ENCODE peak calls at places on chromosomes 4 and X, in six cellular contexts. S is mesenchymal stem cell, L is H9, R is MM.1S, V is SK-N-SH, M is neuronal stem cell. U is an unnamed sample. For H3K9me3, the result is how much of the 10 kb centered on the place peaks cover.

GRCh38 chrX:117752745-117753144 is 363.9 kb downstream of the KLHL13 start:
- DNase-seq in M (no peak), L (no peak), V (no peak), S (no peak), R (no peak), U (no peak)

GRCh38 chrX:68183612-68184214 is 249.6 kb downstream of the OPHN1 start:
- DNase-seq in L (no peak), V (peak), M (no peak), S (peak), R (peak), U (no peak)

GRCh38 chr4:14289708-14290107 is 662.2 kb upstream of the BOD1L1 start:
- DNase-seq in M (no peak), L (no peak), S (no peak), V (no peak), R (no peak), U (peak)

GRCh38 chrX:129108936-129109335 is 414.4 kb downstream of the SMARCA1 start:
- DNase-seq in V (no peak), M (no peak), L (no peak), S (no peak), R (no peak), U (no peak)

GRCh38 chr4:88008624-88009235 is 1.3 kb downstream of the PKD2 start:
- DNase-seq in L (no peak), R (no peak), S (peak), V (peak), M (no peak), U (peak)

GRCh38 chr4:80307183-80307735 is 28.3 kb upstream of the CFAP299 start:
- DNase-seq in S (peak), R (no peak), V (no peak), L (no peak), M (no peak), U (peak)

GRCh38 chr4:15955670-15956069 is 7.3 kb downstream of the FGFBP2 start:
- DNase-seq in V (no peak), R (peak), L (no peak), S (peak), M (no peak), U (no peak)

GRCh38 chrX:139204903-139205667 is 325.5 kb upstream of the F9 start:
- DNase-seq in S (no peak), R (peak), M (no peak), L (peak), V (peak), U (peak)

GRCh38 chr4:58127680-58128079 is 1017.5 kb upstream of the IGFBP7 start:
- DNase-seq in M (no peak), R (no peak), S (no peak), L (no peak), V (no peak), U (no peak)

GRCh38 chrX:69036674-69037573 is 128.3 kb downstream of the PJA1 start:
- DNase-seq in V (no peak), S (no peak), L (no peak), M (no peak), R (no peak), U (no peak)

GRCh38 chrX:53440631-53441517 is 6.7 kb upstream of the HSD17B10 start:
- DNase-seq in R (no peak), S (peak), V (peak), L (peak), M (no peak), U (peak)

GRCh38 chr4:114417214-114417613 is 181.4 kb upstream of the UGT8 start:
- DNase-seq in S (no peak), M (no peak), L (no peak), R (no peak), V (peak), U (no peak)

GRCh38 chrX:18449271-18449670 is 23.9 kb downstream of the CDKL5 start:
- DNase-seq in V (no peak), L (no peak), S (no peak), R (no peak), M (no peak), U (no peak)

GRCh38 chr4:87848622-87849351 is 16.0 kb downstream of the MEPE start:
- DNase-seq in R (peak), V (peak), L (peak), S (peak), M (peak), U (peak)

GRCh38 chrX:154603438-154604430 is 15.3 kb downstream of the CTAG1B start:
- DNase-seq in V (no peak), L (no peak), R (no peak), S (peak), M (no peak), U (peak)

GRCh38 chr4:3285558-3286334 is 7.1 kb upstream of the RGS12 start:
- DNase-seq in V (peak), L (peak), S (peak), R (no peak), M (no peak), U (peak)

GRCh38 chr4:83252782-83253405 is 31.7 kb downstream of the COQ2 start:
- DNase-seq in S (peak), M (peak), R (peak), V (peak), L (peak), U (peak)

GRCh38 chrX:130186645-130187044 is 14.9 kb downstream of the RAB33A start:
- DNase-seq in V (peak), M (no peak), R (no peak), S (no peak), L (no peak), U (no peak)

GRCh38 chr4:172776203-172776896 is 392.3 kb upstream of the GALNT7 start:
- DNase-seq in R (no peak), M (no peak), S (no peak), L (no peak), V (no peak), U (no peak)

GRCh38 chr4:82380344-82380743 is 6.6 kb upstream of the HNRNPD start:
- DNase-seq in S (no peak), L (no peak), R (no peak), M (no peak), V (no peak), U (peak)

GRCh38 chr4:78610546-78611214 is 59.1 kb downstream of the ANXA3 start:
- DNase-seq in S (peak), R (peak), L (no peak), V (no peak), M (no peak), U (no peak)

GRCh38 chrX:83658731-83659130 is 150.6 kb downstream of the POU3F4 start:
- DNase-seq in S (no peak), L (no peak), V (peak), R (peak), M (no peak), U (no peak)

GRCh38 chr4:37666625-37667071 is 19.5 kb downstream of the RELL1 start:
- DNase-seq in L (no peak), V (no peak), S (peak), R (no peak), M (no peak), U (peak)

GRCh38 chrX:107565916-107566602 is 62.3 kb upstream of the PRPS1 start:
- DNase-seq in S (peak), V (peak), R (no peak), M (peak), L (peak), U (peak)

GRCh38 chrX:30308263-30309138 is 689 bp downstream of the NR0B1 start:
- DNase-seq in S (peak), R (no peak), L (peak), V (peak), M (peak), U (no peak)

GRCh38 chrX:16559206-16559619 is 90.7 kb upstream of the S100G start:
- DNase-seq in V (no peak), S (peak), R (no peak), M (no peak), L (no peak), U (no peak)

GRCh38 chrX:13994104-13994503 is 35.6 kb downstream of the GEMIN8 start:
- DNase-seq in S (no peak), M (no peak), R (no peak), V (no peak), L (no peak), U (no peak)

GRCh38 chrX:319579-320125 is 1.1 kb upstream of the GTPBP6 start:
- DNase-seq in V (no peak), R (no peak), S (no peak), M (no peak), L (no peak), U (no peak)

GRCh38 chr4:43607400-43607799 is 714.9 kb downstream of the GRXCR1 start:
- DNase-seq in S (no peak), V (no peak), R (no peak), L (no peak), M (no peak), U (no peak)

GRCh38 chrX:99271641-99272040 is 1138.4 kb downstream of the PCDH19 start:
- DNase-seq in R (no peak), V (no peak), M (no peak), S (no peak), L (peak), U (no peak)

GRCh38 chrX:21948897-21949578 is 8.5 kb downstream of the SMS start:
- DNase-seq in V (peak), M (no peak), S (no peak), L (peak), R (no peak), U (no peak)

GRCh38 chrX:10482708-10483107 is 137.7 kb downstream of the MID1 start:
- DNase-seq in S (no peak), M (no peak), R (no peak), L (no peak), V (no peak), U (no peak)

GRCh38 chrX:84156831-84157230 is 31.2 kb downstream of the RPS6KA6 start:
- DNase-seq in M (no peak), S (no peak), R (no peak), L (no peak), V (no peak), U (no peak)

GRCh38 chr4:83961575-83961974 is 425.7 kb downstream of the GPAT3 start:
- DNase-seq in V (no peak), S (no peak), R (peak), M (no peak), L (no peak), U (no peak)

GRCh38 chrX:150544222-150544787 is 24.1 kb upstream of the MTM1 start:
- DNase-seq in V (no peak), R (peak), S (no peak), L (peak), M (no peak), U (peak)

GRCh38 chrX:133608406-133608805 is 193.1 kb upstream of the GPC4 start:
- DNase-seq in V (no peak), L (no peak), S (peak), M (no peak), R (peak), U (peak)

GRCh38 chrX:133609151-133609550 is 193.9 kb upstream of the GPC4 start:
- DNase-seq in L (no peak), R (no peak), S (no peak), V (no peak), M (no peak), U (no peak)

GRCh38 chrX:133606990-133607389 is 191.7 kb upstream of the GPC4 start:
- DNase-seq in M (no peak), L (no peak), R (no peak), V (no peak), S (no peak), U (no peak)

GRCh38 chrX:133610056-133610455 is 194.8 kb upstream of the GPC4 start:
- DNase-seq in M (no peak), R (no peak), S (no peak), L (no peak), V (no peak), U (no peak)

DNA sequence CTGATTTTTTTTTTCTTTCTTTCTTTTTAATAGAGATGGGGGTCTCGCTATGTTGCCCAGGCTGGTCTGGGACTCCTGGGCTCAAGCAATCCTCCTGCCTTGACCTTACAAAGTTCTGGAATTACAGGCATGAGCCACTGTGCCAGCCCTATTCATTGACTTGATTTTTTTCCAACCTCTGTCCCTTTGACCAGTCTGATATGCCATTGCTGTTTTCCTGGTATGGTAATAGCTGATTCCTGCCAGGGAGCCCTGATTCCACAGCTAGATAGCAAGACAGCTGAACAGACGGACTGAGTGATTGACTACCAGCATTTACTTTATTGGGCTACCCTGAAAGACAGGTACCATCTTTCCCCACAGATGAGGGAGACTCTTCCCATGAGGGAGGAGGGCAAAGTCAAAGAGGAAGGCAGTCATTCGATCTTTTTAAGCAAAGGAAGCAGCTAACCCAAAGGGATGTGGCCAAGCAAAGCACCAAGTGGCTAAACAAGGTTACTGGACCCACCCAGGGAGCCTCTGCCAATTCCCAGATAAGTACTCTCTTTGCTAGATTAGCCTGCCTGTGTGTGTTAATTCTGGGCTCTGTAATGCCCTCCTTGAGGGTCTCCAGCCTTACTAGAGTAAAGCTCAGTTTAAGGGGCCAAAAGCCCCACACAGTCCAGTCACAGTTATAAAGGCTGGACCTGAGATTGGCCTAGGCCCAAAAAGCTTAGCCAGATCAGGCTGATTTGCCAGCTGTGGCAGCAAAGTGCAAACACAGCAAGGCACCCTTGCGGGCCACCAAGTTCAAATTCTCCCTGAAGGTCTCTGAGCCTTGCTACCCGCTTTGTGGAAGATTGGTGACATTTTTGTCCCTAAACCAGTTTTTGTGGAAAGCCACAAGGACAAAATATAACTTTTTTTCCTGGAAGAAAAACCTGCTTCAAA is 192.4 kb upstream of the GPC4 start:
- DNase-seq in S (no peak), V (no peak), L (no peak), M (no peak), R (peak), U (no peak)
- H3K9ac ChIP-seq in S (peak), V (no peak), L (no peak), M (no peak), R (no peak), U (no peak)

DNA sequence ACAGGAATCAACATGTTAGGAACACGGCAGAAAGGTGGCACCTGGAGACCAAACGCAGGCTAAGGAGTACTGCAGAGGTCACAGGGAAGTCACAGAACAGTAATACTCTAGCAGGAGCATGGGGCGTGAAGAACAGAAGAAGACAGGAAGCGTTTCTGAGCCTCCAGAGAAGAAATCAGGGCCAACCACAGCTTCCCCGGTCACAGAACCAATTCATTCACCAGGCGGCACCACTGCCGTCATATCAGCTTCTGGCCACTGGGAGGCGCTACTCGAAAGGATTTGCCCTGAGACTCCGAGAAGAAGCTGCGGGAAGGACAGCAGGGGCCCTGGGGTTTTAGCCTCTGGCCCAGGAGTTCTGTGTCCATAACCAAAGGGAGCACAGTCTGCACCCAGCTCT is 78.0 kb upstream of the DRD5 start:
- DNase-seq in R (peak), M (peak), L (peak), S (no peak), V (peak), U (peak)
- H3K9me3 ChIP-seq in R (under half), M (under half), L (under half), S (under half), V (under half), U (under half)

DNA sequence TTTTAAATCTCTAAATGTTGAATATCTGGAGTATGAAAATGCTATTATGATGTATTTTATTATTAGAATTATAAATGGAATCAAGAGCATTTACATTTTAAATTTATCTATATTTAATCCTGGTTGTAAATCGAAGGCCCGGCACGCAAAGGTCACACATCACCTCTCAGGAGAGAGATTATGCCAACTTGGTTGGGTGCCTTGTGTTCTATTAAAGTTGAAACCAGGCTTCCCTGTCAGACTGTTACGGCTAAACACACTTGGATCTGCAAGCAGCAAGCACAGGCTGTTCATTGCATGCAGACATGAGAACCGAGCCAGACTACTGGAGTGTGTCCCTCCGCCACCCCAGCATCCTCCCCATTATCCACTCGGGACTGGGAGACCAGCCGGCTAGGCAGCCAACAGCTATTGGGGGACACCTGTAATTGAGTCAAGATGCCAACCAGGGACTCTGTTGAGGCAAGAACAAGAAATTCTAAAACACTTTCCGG is 16.4 kb upstream of the SEL1L3 start:
- DNase-seq in S (no peak), R (no peak), M (no peak), V (no peak), L (no peak), U (no peak)
- H3K9ac ChIP-seq in S (no peak), R (no peak), M (no peak), V (no peak), L (no peak), U (no peak)

GRCh38 chrX:73826996-73827395 is 264.0 kb downstream of the CHIC1 start:
- DNase-seq in L (no peak), V (no peak), S (no peak), M (no peak), R (no peak), U (no peak)
- H3K9me3 ChIP-seq in L (under half), V (under half), S (under half), M (under half), R (under half), U (under half)